ENCODE peak calls at places on chromosomes 13 and 19, in four cellular contexts. K, A, U and O are unnamed samples.

GRCh38 chr13:44432595-44432994 is 59.0 kb downstream of the SERP2 start:
- DNase-seq in A (peak), K (no peak), U (no peak), O (no peak)

GRCh38 chr19:1470864-1471513 is 8.0 kb downstream of the C19orf25 start:
- DNase-seq in U (peak), K (peak), A (no peak), O (peak)

GRCh38 chr13:106493569-106493968 is 41.9 kb downstream of the EFNB2 start:
- DNase-seq in A (no peak), U (no peak), K (peak), O (no peak)

GRCh38 chr19:6802336-6803035 is 30.0 kb downstream of the VAV1 start:
- DNase-seq in A (no peak), U (no peak), K (peak), O (peak)

GRCh38 chr13:38686635-38687245 is at the start of gene FREM2:
- DNase-seq in K (peak), A (no peak), U (peak), O (peak)

GRCh38 chr13:49020940-49021548 is 45.3 kb downstream of the FNDC3A start:
- DNase-seq in U (no peak), A (no peak), K (no peak), O (peak)

GRCh38 chr13:114146629-114147028 is 14.2 kb upstream of the RASA3 start:
- DNase-seq in U (no peak), A (no peak), K (no peak), O (peak)

GRCh38 chr13:107835339-107836018 is 379.9 kb downstream of the LIG4 start:
- DNase-seq in A (peak), U (no peak), K (no peak), O (peak)

GRCh38 chr13:97284558-97284957 is 62.4 kb downstream of the MBNL2 start:
- DNase-seq in U (no peak), K (peak), A (peak), O (no peak)

GRCh38 chr19:57338798-57339378 is 12.2 kb upstream of the ZNF304 start:
- DNase-seq in U (no peak), A (peak), K (no peak), O (no peak)

GRCh38 chr19:1651061-1651547 is 1.3 kb downstream of the TCF3 start:
- DNase-seq in A (peak), U (peak), K (no peak), O (peak)

GRCh38 chr19:43692882-43693281 is 22.9 kb upstream of the PLAUR start:
- DNase-seq in A (no peak), K (peak), U (no peak), O (no peak)
- H3K27ac ChIP-seq in A (no peak), K (no peak), U (no peak), O (no peak)

GRCh38 chr19:44024900-44025216 is 321 bp upstream of the ZNF222 start:
- DNase-seq in K (no peak), A (no peak), U (no peak), O (no peak)

GRCh38 chr19:44021221-44021620 is 4.0 kb upstream of the ZNF222 start:
- DNase-seq in U (no peak), A (no peak), K (no peak), O (no peak)

GRCh38 chr19:44019498-44019897 is 5.7 kb upstream of the ZNF222 start:
- DNase-seq in U (no peak), A (no peak), K (no peak), O (no peak)

DNA sequence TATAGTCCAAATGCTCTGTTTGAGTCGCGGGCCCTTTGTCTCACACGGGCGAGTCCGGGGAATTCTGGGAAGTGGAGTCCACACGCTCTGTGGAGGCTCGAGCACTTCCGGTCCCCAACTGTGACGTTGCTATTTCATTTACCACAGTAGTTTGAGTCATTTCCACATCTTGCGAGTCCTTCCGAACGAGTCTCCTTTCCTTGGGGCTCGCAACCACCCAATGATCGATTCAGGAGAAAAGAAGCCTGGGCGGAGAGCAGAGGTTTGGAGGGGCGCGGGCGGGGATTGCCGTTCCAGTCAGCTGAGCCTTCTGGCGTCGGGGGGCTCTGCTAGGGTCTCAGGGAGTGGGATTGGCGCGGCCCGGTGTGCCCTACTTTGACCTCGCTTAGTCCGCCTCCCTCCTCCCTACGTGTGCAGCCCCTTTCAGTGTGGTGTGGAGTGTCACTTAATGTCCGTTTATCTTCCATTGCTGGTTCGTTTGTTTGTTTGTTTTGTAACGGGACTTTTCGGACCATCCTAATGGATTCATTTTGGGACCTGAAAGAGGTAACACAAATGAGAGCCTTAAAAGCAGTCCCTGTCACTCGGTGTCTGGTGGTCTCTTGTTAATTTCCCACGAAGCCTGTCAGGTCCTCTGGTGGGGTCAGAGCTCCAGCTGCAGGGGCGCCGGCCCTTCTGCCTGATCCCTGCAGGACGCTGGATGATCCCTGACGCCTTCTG is at the start of gene ZNF222:
- DNase-seq in K (peak), U (peak), A (peak), O (peak)
- H4K8ac ChIP-seq in K (peak), U (no peak), A (peak), O (peak)

GRCh38 chr13:111572956-111573355 is 252.5 kb downstream of the TEX29 start:
- DNase-seq in U (no peak), K (no peak), A (no peak), O (no peak)

GRCh38 chr13:111575719-111576118 is 255.3 kb downstream of the TEX29 start:
- DNase-seq in K (no peak), A (no peak), U (no peak), O (no peak)

GRCh38 chr13:111575276-111575675 is 254.8 kb downstream of the TEX29 start:
- DNase-seq in K (no peak), U (no peak), A (no peak), O (no peak)

GRCh38 chr13:111573801-111574200 is 253.4 kb downstream of the TEX29 start:
- DNase-seq in U (no peak), A (no peak), K (no peak), O (no peak)

DNA sequence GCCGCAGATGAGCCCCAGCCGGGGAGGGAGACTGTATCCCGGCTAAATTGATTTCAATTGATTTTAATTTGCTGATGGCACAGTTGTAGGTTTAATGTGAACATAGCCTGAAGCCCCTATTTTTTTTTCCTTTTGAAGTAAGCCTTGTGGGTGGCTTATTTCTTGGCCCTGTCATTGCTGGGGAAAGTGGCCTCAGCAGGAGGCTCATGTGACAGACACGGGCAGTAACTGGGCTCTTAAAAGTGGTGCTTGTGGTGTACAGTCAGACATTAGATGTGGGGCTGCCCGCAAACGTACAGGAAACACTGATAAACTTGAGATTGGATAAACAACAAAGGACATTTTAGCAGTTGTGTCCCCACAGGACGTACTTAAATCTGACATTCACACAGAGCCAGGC is 252.9 kb downstream of the TEX29 start:
- DNase-seq in U (no peak), A (no peak), K (no peak), O (no peak)
- H3K4me3 ChIP-seq in U (no peak), A (no peak), K (no peak), O (no peak)

GRCh38 chr13:33053397-33054066 is 37.3 kb downstream of the KL start:
- DNase-seq in K (peak), A (no peak), U (no peak), O (no peak)
- H3K27ac ChIP-seq in K (no peak), A (no peak), U (no peak), O (no peak)